ENCODE peak calls at places on chromosomes 16 and 17, in nine cellular contexts. B is stomach, K is transverse colon, X is uterus, J is adrenal gland, A is H54, Z is esophagus muscularis mucosa, S is H1, G is spleen. D is an unnamed sample.

GRCh38 chr16:57266531-57267268 is 17.8 kb downstream of the PLLP start:
- DNase-seq in B (peak; percentile 61), K (no peak), X (no peak), J (no peak), A (no peak), Z (no peak), S (no peak), G (no peak), D (no peak)

GRCh38 chr17:1553354-1554266 is 9.0 kb downstream of the PITPNA start:
- DNase-seq in B (no peak), K (no peak), X (no peak), J (no peak), A (no peak), Z (no peak), S (no peak), G (peak; percentile 37), D (no peak)

GRCh38 chr17:60326702-60327101 is 65.2 kb downstream of the USP32 start:
- DNase-seq in B (no peak), K (no peak), X (no peak), J (no peak), A (no peak), Z (no peak), S (no peak), G (no peak), D (no peak)

GRCh38 chr17:8740486-8740885 is 4.2 kb downstream of the CCDC42 start:
- DNase-seq in B (no peak), K (peak; percentile 18), X (no peak), J (no peak), A (no peak), Z (no peak), S (no peak), G (peak; percentile 86), D (no peak)

GRCh38 chr17:27832851-27833250 is 32.5 kb upstream of the NOS2 start:
- DNase-seq in B (no peak), K (no peak), X (no peak), J (no peak), A (no peak), Z (no peak), S (no peak), G (no peak), D (no peak)

GRCh38 chr16:57531253-57531575 is 5.2 kb downstream of the CCDC102A start:
- DNase-seq in B (no peak), K (no peak), X (peak; percentile 11), J (peak; percentile 46), A (no peak), Z (no peak), S (no peak), G (no peak), D (no peak)

GRCh38 chr16:20849587-20850390 is 43.5 kb downstream of the REXO5 start:
- DNase-seq in B (peak; percentile 75), K (peak; percentile 78), X (peak; percentile 78), J (peak; percentile 93), A (no peak), Z (no peak), S (no peak), G (no peak), D (no peak)

GRCh38 chr16:4415538-4416199 is 727 bp downstream of the CORO7 start:
- DNase-seq in B (peak; percentile 58), K (peak; percentile 72), X (no peak), J (peak; percentile 78), A (no peak), Z (no peak), S (no peak), G (peak; percentile 95), D (peak; percentile 41)

GRCh38 chr16:65737831-65738230 is 616.0 kb upstream of the CDH11 start:
- DNase-seq in B (no peak), K (no peak), X (no peak), J (no peak), A (no peak), Z (no peak), S (no peak), G (no peak), D (no peak)

GRCh38 chr17:75073618-75074047 is 14.1 kb upstream of the SLC16A5 start:
- DNase-seq in B (no peak), K (peak; percentile 53), X (no peak), J (peak; percentile 69), A (no peak), Z (no peak), S (no peak), G (peak; percentile 30), D (no peak)

GRCh38 chr16:47392114-47392513 is 68.7 kb downstream of the ITFG1 start:
- DNase-seq in B (no peak), K (no peak), X (no peak), J (no peak), A (no peak), Z (no peak), S (no peak), G (no peak), D (no peak)

GRCh38 chr16:30715777-30716445 is 16.9 kb downstream of the SRCAP start:
- DNase-seq in B (no peak), K (no peak), X (no peak), J (no peak), A (no peak), Z (no peak), S (no peak), G (peak; percentile 51), D (peak; percentile 31)

GRCh38 chr17:37446027-37446426 is 39.3 kb downstream of the TADA2A start:
- DNase-seq in B (no peak), K (no peak), X (no peak), J (no peak), A (no peak), Z (no peak), S (no peak), G (no peak), D (no peak)

GRCh38 chr17:67830440-67830839 is 5.1 kb downstream of the BPTF start:
- DNase-seq in B (no peak), K (no peak), X (no peak), J (no peak), A (no peak), Z (peak; percentile 68), S (no peak), G (no peak), D (no peak)

GRCh38 chr17:65231662-65232335 is 94.6 kb downstream of the RGS9 start:
- DNase-seq in B (peak; percentile 37), K (peak; percentile 45), X (peak; percentile 16), J (peak; percentile 74), A (peak; percentile 98), Z (no peak), S (peak; percentile 70), G (no peak), D (peak; percentile 54)

GRCh38 chr16:65196696-65197095 is 74.8 kb upstream of the CDH11 start:
- DNase-seq in B (no peak), K (no peak), X (no peak), J (no peak), A (no peak), Z (no peak), S (no peak), G (no peak), D (no peak)

DNA sequence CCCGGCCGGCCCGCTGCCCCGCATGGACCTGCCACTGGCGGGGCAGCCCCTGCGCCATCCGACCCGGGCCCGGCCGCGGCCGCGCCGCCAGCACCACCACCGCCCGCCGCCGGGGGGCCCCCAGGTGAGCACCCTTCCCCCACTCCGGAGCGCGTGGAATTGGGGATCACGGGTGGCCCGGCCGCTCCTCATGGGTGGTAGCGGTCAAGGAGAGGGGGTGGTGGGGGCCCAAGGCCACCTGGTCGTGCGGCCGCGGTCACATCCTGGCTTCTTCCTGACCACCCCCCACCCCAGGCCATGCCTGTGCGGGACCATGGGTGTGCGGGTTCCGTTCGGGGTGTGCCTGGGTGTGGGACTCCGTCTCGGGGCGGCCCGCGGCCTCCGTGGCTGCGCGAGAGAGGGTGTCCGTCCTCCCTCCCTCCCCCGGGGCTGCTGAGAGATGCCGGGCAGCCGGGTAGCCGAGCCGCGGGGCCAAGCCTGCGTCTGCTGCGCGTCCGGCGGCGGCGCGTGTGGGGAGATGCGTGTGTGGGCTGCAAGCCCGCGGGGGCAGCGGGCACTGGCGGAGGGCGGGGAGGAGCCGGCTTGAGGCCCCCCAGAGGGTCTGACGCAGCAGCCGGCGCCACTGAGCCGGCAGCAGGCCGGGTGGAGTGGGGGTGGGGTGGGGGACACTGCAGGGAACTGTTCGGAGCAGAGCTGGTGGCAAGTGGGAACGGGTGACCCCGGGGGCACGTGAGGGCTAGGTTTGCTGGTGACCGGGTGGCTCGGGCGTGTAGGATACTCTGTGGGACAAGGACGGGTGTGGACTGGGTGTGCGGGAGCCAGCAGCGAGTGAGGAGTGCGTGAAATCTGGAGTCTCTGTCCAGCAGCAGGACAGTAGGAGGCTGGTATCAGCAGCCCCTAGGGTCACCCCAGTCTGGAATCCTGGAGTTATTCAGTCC is 6.7 kb downstream of the ACD start:
- DNase-seq in B (no peak), K (no peak), X (no peak), J (no peak), A (no peak), Z (no peak), S (no peak), G (no peak), D (no peak)
- TF ChIP-seq POLR2A in B (no peak), K (no peak), X (no peak), J (no peak), A (peak; percentile 27), Z (no peak), S (no peak), G (no peak), D (no peak)

GRCh38 chr16:2468725-2469398 is 2.2 kb upstream of the NTN3 start:
- DNase-seq in B (no peak), K (no peak), X (no peak), J (no peak), A (peak; percentile 84), Z (no peak), S (no peak), G (no peak), D (peak; percentile 58)
- TF ChIP-seq POLR2A in B (no peak), K (no peak), X (no peak), J (no peak), A (no peak), Z (no peak), S (no peak), G (no peak), D (no peak)

GRCh38 chr16:84391151-84391873 is 23.0 kb downstream of the ATP2C2 start:
- DNase-seq in B (no peak), K (no peak), X (no peak), J (no peak), A (no peak), Z (no peak), S (no peak), G (no peak), D (no peak)
- TF ChIP-seq POLR2A in B (no peak), K (no peak), X (no peak), J (no peak), A (no peak), Z (no peak), S (no peak), G (no peak), D (no peak)

GRCh38 chr16:86566966-86567700 is 504 bp downstream of the FOXC2 start:
- DNase-seq in B (no peak), K (no peak), X (no peak), J (no peak), A (no peak), Z (no peak), S (no peak), G (peak; percentile 71), D (no peak)

GRCh38 chr16:86567701-86568571 is 1.3 kb downstream of the FOXC2 start:
- DNase-seq in B (no peak), K (no peak), X (no peak), J (no peak), A (no peak), Z (no peak), S (no peak), G (peak; percentile 69), D (no peak)

GRCh38 chr16:86565644-86566511 is 751 bp upstream of the FOXC2 start:
- DNase-seq in B (no peak), K (no peak), X (no peak), J (no peak), A (no peak), Z (no peak), S (no peak), G (peak; percentile 68), D (no peak)

GRCh38 chr16:86565181-86565631 is 1.4 kb upstream of the FOXC2 start:
- DNase-seq in B (no peak), K (no peak), X (no peak), J (no peak), A (no peak), Z (no peak), S (no peak), G (no peak), D (no peak)

GRCh38 chr16:86566601-86566965 is at the start of gene FOXC2:
- DNase-seq in B (peak; percentile 54), K (peak; percentile 54), X (peak; percentile 69), J (peak; percentile 85), A (peak; percentile 64), Z (no peak), S (no peak), G (peak; percentile 79), D (no peak)
- TF ChIP-seq POLR2A in B (no peak), K (no peak), X (peak; percentile 8), J (no peak), A (peak; percentile 56), Z (no peak), S (no peak), G (no peak), D (no peak)

D was measured in GM12892.